ENCODE peak calls at places on chromosome 9, in four cellular contexts. M is A549, K is right lobe of liver, L is neuronal stem cell. G is an unnamed sample.

GRCh38 chr9:113963017-113963620 is 87.0 kb downstream of the ZNF618 start:
- DNase-seq in M (peak; percentile 62), K (no peak), L (peak; percentile 30), G (peak; percentile 76)

GRCh38 chr9:14797442-14797841 is 74.9 kb upstream of the CER1 start:
- DNase-seq in M (peak; percentile 7), K (no peak), L (no peak), G (no peak)

GRCh38 chr9:94156549-94157407 is 72.5 kb downstream of the PTPDC1 start:
- DNase-seq in M (peak; percentile 83), K (peak; percentile 73), L (no peak), G (no peak)

GRCh38 chr9:132585954-132586829 is 3.8 kb downstream of the BARHL1 start:
- DNase-seq in M (no peak), K (no peak), L (no peak), G (peak; percentile 65)

GRCh38 chr9:126062158-126062929 is 264.3 kb upstream of the MVB12B start:
- DNase-seq in M (no peak), K (no peak), L (no peak), G (no peak)

GRCh38 chr9:13787234-13787833 is 507.8 kb upstream of the MPDZ start:
- DNase-seq in M (no peak), K (no peak), L (no peak), G (no peak)

GRCh38 chr9:91428431-91428830 is 4.8 kb upstream of the NFIL3 start:
- DNase-seq in M (no peak), K (no peak), L (no peak), G (no peak)

GRCh38 chr9:112554516-112554915 is 67.9 kb downstream of the KIAA1958 start:
- DNase-seq in M (no peak), K (no peak), L (no peak), G (no peak)

GRCh38 chr9:13139641-13140171 is 139.8 kb downstream of the MPDZ start:
- DNase-seq in M (peak; percentile 38), K (no peak), L (peak; percentile 26), G (no peak)

GRCh38 chr9:76116913-76117312 is 226.4 kb downstream of the PCSK5 start:
- DNase-seq in M (no peak), K (no peak), L (no peak), G (no peak)

GRCh38 chr9:131809941-131810344 is 70.1 kb upstream of the RAPGEF1 start:
- DNase-seq in M (no peak), K (no peak), L (no peak), G (no peak)

GRCh38 chr9:79574716-79575242 is 3.0 kb downstream of the TLE4 start:
- DNase-seq in M (no peak), K (no peak), L (no peak), G (no peak)

GRCh38 chr9:37300620-37301368 is 121.7 kb upstream of the GRHPR start:
- DNase-seq in M (no peak), K (no peak), L (no peak), G (no peak)

GRCh38 chr9:107949058-107949457 is 459.5 kb upstream of the KLF4 start:
- DNase-seq in M (no peak), K (no peak), L (no peak), G (no peak)

GRCh38 chr9:84140535-84141101 is 160.0 kb downstream of the RMI1 start:
- DNase-seq in M (no peak), K (no peak), L (peak; percentile 42), G (peak; percentile 68)

GRCh38 chr9:73180373-73180772 is 28.7 kb downstream of the ANXA1 start:
- DNase-seq in M (no peak), K (no peak), L (no peak), G (no peak)

GRCh38 chr9:23123048-23123632 is 676.5 kb downstream of the DMRTA1 start:
- DNase-seq in M (peak; percentile 52), K (no peak), L (peak; percentile 41), G (peak; percentile 69)

GRCh38 chr9:91812191-91812590 is 137.8 kb downstream of the ROR2 start:
- DNase-seq in M (no peak), K (peak; percentile 19), L (no peak), G (no peak)

GRCh38 chr9:18393340-18394130 is 80.4 kb upstream of the ADAMTSL1 start:
- DNase-seq in M (peak; percentile 88), K (no peak), L (no peak), G (no peak)

GRCh38 chr9:127972316-127972871 is 8.4 kb downstream of the EEIG1 start:
- DNase-seq in M (no peak), K (peak; percentile 72), L (no peak), G (no peak)

DNA sequence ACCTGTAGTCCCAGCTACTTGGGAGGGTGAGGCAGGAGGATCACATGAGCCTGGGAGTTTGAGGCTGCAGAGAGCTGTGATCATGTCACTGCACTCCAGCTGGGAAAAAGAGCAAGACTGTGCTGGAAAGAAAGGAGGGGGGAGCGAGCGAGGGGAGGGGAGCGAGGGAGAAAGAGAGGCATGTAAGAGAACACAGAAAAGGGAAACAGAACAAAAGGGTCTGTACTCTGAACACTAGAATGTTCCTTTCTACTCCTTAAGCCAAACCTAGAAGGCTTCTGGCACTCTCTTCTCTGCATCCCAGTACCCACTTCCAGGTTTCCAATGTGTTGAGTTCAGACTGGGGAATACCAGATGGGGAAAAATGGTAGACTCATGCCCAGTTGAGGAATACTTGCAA is 35.1 kb downstream of the SEMA4D start:
- DNase-seq in M (no peak), K (no peak), L (no peak), G (no peak)
- H3K4me1 ChIP-seq in M (no peaks in the 10 kb centered on the region), K (no peaks in the 10 kb centered on the region), L (peaks cover 25% of the 10 kb centered on the region), G (peaks cover 32% of the 10 kb centered on the region)

GRCh38 chr9:136004712-136005111 is 43.5 kb upstream of the UBAC1 start:
- DNase-seq in M (no peak), K (no peak), L (peak; percentile 84), G (peak; percentile 95)

GRCh38 chr9:136002886-136003285 is 41.7 kb upstream of the UBAC1 start:
- DNase-seq in M (no peak), K (no peak), L (no peak), G (peak; percentile 40)

GRCh38 chr9:136003356-136004218 is 42.4 kb upstream of the UBAC1 start:
- DNase-seq in M (no peak), K (no peak), L (no peak), G (no peak)

GRCh38 chr9:136006169-136006568 is 45.0 kb upstream of the UBAC1 start:
- DNase-seq in M (no peak), K (no peak), L (no peak), G (no peak)

GRCh38 chr9:136004219-136004618 is 43.0 kb upstream of the UBAC1 start:
- DNase-seq in M (no peak), K (no peak), L (no peak), G (no peak)
- H3K4me1 ChIP-seq in M (peaks cover 41% of the 10 kb centered on the region), K (peaks cover 3% of the 10 kb centered on the region), L (peaks cover 56% of the 10 kb centered on the region), G (peaks cover 60% of the 10 kb centered on the region)

GRCh38 chr9:70639853-70640814 is 225.7 kb upstream of the KLF9 start:
- DNase-seq in M (peak; percentile 50), K (no peak), L (peak; percentile 64), G (peak; percentile 77)
- H3K4me1 ChIP-seq in M (no peaks in the 10 kb centered on the region), K (no peaks in the 10 kb centered on the region), L (peaks cover 6% of the 10 kb centered on the region), G (peaks cover 33% of the 10 kb centered on the region)

GRCh38 chr9:136609160-136609475 is 53.6 kb upstream of the EGFL7 start:
- DNase-seq in M (no peak), K (no peak), L (no peak), G (no peak)

GRCh38 chr9:136609838-136610311 is 52.8 kb upstream of the EGFL7 start:
- DNase-seq in M (no peak), K (no peak), L (no peak), G (no peak)

GRCh38 chr9:136607334-136607919 is 55.3 kb upstream of the EGFL7 start:
- DNase-seq in M (no peak), K (no peak), L (no peak), G (no peak)

GRCh38 chr9:136606687-136607333 is 55.9 kb upstream of the EGFL7 start:
- DNase-seq in M (no peak), K (no peak), L (no peak), G (no peak)

GRCh38 chr9:136608331-136609159 is 54.2 kb upstream of the EGFL7 start:
- DNase-seq in M (no peak), K (no peak), L (no peak), G (no peak)
- H3K4me1 ChIP-seq in M (peaks cover 8% of the 10 kb centered on the region), K (no peaks in the 10 kb centered on the region), L (peaks cover 18% of the 10 kb centered on the region), G (peaks cover 27% of the 10 kb centered on the region)

GRCh38 chr9:105286098-105286497 is 41.6 kb downstream of the SLC44A1 start:
- DNase-seq in M (no peak), K (no peak), L (no peak), G (no peak)
- H3K4me1 ChIP-seq in M (peaks cover 28% of the 10 kb centered on the region), K (no peaks in the 10 kb centered on the region), L (no peaks in the 10 kb centered on the region), G (no peaks in the 10 kb centered on the region)

GRCh38 chr9:130003943-130004552 is 38.9 kb downstream of the FNBP1 start:
- DNase-seq in M (no peak), K (no peak), L (no peak), G (no peak)

GRCh38 chr9:130001185-130001584 is 41.8 kb downstream of the FNBP1 start:
- DNase-seq in M (no peak), K (no peak), L (no peak), G (no peak)

GRCh38 chr9:129999123-129999510 is 43.9 kb downstream of the FNBP1 start:
- DNase-seq in M (no peak), K (no peak), L (no peak), G (no peak)

GRCh38 chr9:129998491-129999122 is 44.4 kb downstream of the FNBP1 start:
- DNase-seq in M (no peak), K (no peak), L (no peak), G (no peak)

DNA sequence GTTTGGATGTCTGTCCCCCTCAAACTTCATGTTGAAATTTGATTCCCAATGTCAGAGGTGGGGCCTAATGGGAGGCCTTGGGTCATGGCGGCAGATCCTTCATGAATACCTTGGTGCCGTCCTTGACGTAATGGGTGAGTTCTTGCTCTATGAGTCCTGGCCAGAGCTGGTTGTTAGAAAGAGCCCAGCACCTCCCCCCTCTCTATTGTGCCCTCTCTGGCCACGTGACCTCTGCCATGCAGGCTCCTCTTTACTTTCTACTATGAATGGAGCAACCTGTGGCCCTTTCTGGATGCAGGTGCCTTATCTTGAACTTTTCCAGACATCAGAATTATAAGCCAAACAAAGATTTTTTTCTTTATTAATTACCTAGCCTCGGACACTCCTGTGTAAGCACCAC is 40.7 kb downstream of the FNBP1 start:
- DNase-seq in M (no peak), K (no peak), L (no peak), G (no peak)
- H3K4me1 ChIP-seq in M (no peaks in the 10 kb centered on the region), K (no peaks in the 10 kb centered on the region), L (peaks cover 3% of the 10 kb centered on the region), G (no peaks in the 10 kb centered on the region)

GRCh38 chr9:68876265-68876664 is 137.6 kb downstream of the PRKACG start:
- DNase-seq in M (no peak), K (no peak), L (no peak), G (no peak)

GRCh38 chr9:68877219-68877618 is 136.7 kb downstream of the PRKACG start:
- DNase-seq in M (no peak), K (no peak), L (no peak), G (no peak)

GRCh38 chr9:68873179-68873578 is 140.7 kb downstream of the PRKACG start:
- DNase-seq in M (no peak), K (no peak), L (no peak), G (no peak)

GRCh38 chr9:68883224-68883623 is 130.7 kb downstream of the PRKACG start:
- DNase-seq in M (no peak), K (no peak), L (no peak), G (no peak)

GRCh38 chr9:68878450-68878849 is 135.5 kb downstream of the PRKACG start:
- DNase-seq in M (no peak), K (no peak), L (no peak), G (no peak)
- H3K4me1 ChIP-seq in M (no peaks in the 10 kb centered on the region), K (no peaks in the 10 kb centered on the region), L (peaks cover 1% of the 10 kb centered on the region), G (no peaks in the 10 kb centered on the region)

G was measured in neural progenitor cell.